ENCODE peak calls at places on chromosome 22, in nine cellular contexts. D, H, N, F, E, V, M, W and R are unnamed samples.

GRCh38 chr22:46574438-46574992 is 37.1 kb upstream of the CELSR1 start:
- DNase-seq in D (no peak), H (no peak), N (no peak), F (no peak), E (peak; percentile 7), V (no peak), M (no peak), W (no peak), R (no peak)

GRCh38 chr22:19761500-19762314 is 1.1 kb downstream of the TBX1 start:
- DNase-seq in D (no peak), H (no peak), N (no peak), F (no peak), E (no peak), V (no peak), M (no peak), W (no peak), R (no peak)

GRCh38 chr22:49208768-49209252 is 618.9 kb downstream of the BRD1 start:
- DNase-seq in D (peak; percentile 28), H (no peak), N (peak; percentile 16), F (no peak), E (no peak), V (no peak), M (no peak), W (no peak), R (no peak)

GRCh38 chr22:19238900-19239299 is 52.6 kb downstream of the CLTCL1 start:
- DNase-seq in D (no peak), H (no peak), N (no peak), F (no peak), E (no peak), V (peak; percentile 27), M (no peak), W (no peak), R (no peak)

GRCh38 chr22:26367402-26368245 is 61.4 kb upstream of the ASPHD2 start:
- DNase-seq in D (no peak), H (no peak), N (no peak), F (no peak), E (peak; percentile 36), V (peak; percentile 8), M (peak; percentile 33), W (peak; percentile 32), R (no peak)

GRCh38 chr22:29457730-29458129 is 19.3 kb downstream of the RFPL1 start:
- DNase-seq in D (no peak), H (no peak), N (no peak), F (no peak), E (no peak), V (no peak), M (no peak), W (peak; percentile 47), R (no peak)

GRCh38 chr22:29245626-29246385 is 22.0 kb downstream of the RHBDD3 start:
- DNase-seq in D (peak; percentile 80), H (peak; percentile 51), N (peak; percentile 74), F (peak; percentile 58), E (peak; percentile 69), V (peak; percentile 58), M (peak; percentile 58), W (peak; percentile 53), R (no peak)

GRCh38 chr22:29060251-29060650 is 1.4 kb downstream of the C22orf31 start:
- DNase-seq in D (no peak), H (no peak), N (no peak), F (no peak), E (no peak), V (no peak), M (no peak), W (no peak), R (no peak)

GRCh38 chr22:16974298-16975084 is 33.5 kb downstream of the GAB4 start:
- DNase-seq in D (no peak), H (no peak), N (no peak), F (no peak), E (no peak), V (no peak), M (no peak), W (no peak), R (no peak)

GRCh38 chr22:48267681-48268080 is 1505.2 kb downstream of the TBC1D22A start:
- DNase-seq in D (no peak), H (no peak), N (no peak), F (no peak), E (no peak), V (no peak), M (no peak), W (no peak), R (no peak)

GRCh38 chr22:28955817-28956216 is 72.4 kb downstream of the ZNRF3 start:
- DNase-seq in D (no peak), H (no peak), N (no peak), F (no peak), E (no peak), V (no peak), M (peak; percentile 65), W (no peak), R (no peak)

GRCh38 chr22:29449296-29449863 is 11.0 kb downstream of the RFPL1 start:
- DNase-seq in D (peak; percentile 22), H (no peak), N (no peak), F (no peak), E (no peak), V (no peak), M (no peak), W (no peak), R (no peak)

GRCh38 chr22:28435960-28436359 is 243.7 kb downstream of the TTC28 start:
- DNase-seq in D (no peak), H (no peak), N (no peak), F (no peak), E (no peak), V (no peak), M (no peak), W (no peak), R (no peak)

GRCh38 chr22:49827853-49828598 is at the start of gene BRD1:
- DNase-seq in D (peak; percentile 82), H (no peak), N (peak; percentile 77), F (no peak), E (peak; percentile 78), V (peak; percentile 36), M (peak; percentile 46), W (peak; percentile 8), R (no peak)

GRCh38 chr22:46734830-46735453 is 3.1 kb downstream of the CERK start:
- DNase-seq in D (peak; percentile 83), H (no peak), N (peak; percentile 59), F (no peak), E (no peak), V (no peak), M (peak; percentile 66), W (no peak), R (no peak)

GRCh38 chr22:22022255-22022840 is 39.8 kb upstream of the TOP3B start:
- DNase-seq in D (no peak), H (no peak), N (no peak), F (no peak), E (no peak), V (peak; percentile 8), M (no peak), W (no peak), R (no peak)

GRCh38 chr22:27203276-27203660 is 545.9 kb downstream of the MIAT start:
- DNase-seq in D (no peak), H (no peak), N (no peak), F (no peak), E (no peak), V (no peak), M (no peak), W (no peak), R (no peak)

GRCh38 chr22:40654522-40655167 is 18.1 kb upstream of the MRTFA start:
- DNase-seq in D (no peak), H (peak; percentile 37), N (no peak), F (peak; percentile 34), E (peak; percentile 73), V (peak; percentile 77), M (no peak), W (peak; percentile 59), R (peak; percentile 70)

GRCh38 chr22:46923394-46923793 is 160.9 kb downstream of the TBC1D22A start:
- DNase-seq in D (no peak), H (no peak), N (no peak), F (no peak), E (no peak), V (no peak), M (no peak), W (no peak), R (no peak)

GRCh38 chr22:39529487-39529851 is 3.1 kb downstream of the RPS19BP1 start:
- DNase-seq in D (no peak), H (no peak), N (no peak), F (no peak), E (no peak), V (no peak), M (no peak), W (no peak), R (no peak)
- TF ChIP-seq CTCF in D (peak; percentile 11), H (no peak), N (no peak), F (peak; percentile 8), E (no peak), V (no peak), M (peak; percentile 59), W (no peak), R (no peak)

GRCh38 chr22:25134028-25134427 is 65.6 kb upstream of the CRYBB3 start:
- DNase-seq in D (no peak), H (peak; percentile 89), N (no peak), F (no peak), E (no peak), V (no peak), M (no peak), W (no peak), R (no peak)
- H3K4me3 ChIP-seq in D (no peak overlapping the region), H (no peak overlapping the region), N (no peak overlapping the region), F (no peak overlapping the region), E (no peak overlapping the region), V (no peak overlapping the region), M (no peak overlapping the region), W (no peak overlapping the region), R (no peak overlapping the region)

GRCh38 chr22:31091106-31091975 is 10.2 kb downstream of the SMTN start:
- DNase-seq in D (no peak), H (no peak), N (peak; percentile 46), F (no peak), E (no peak), V (peak; percentile 6), M (no peak), W (no peak), R (no peak)

GRCh38 chr22:31093956-31094622 is 13.0 kb downstream of the SMTN start:
- DNase-seq in D (no peak), H (no peak), N (peak; percentile 46), F (no peak), E (peak; percentile 89), V (peak; percentile 73), M (no peak), W (no peak), R (no peak)

GRCh38 chr22:31093090-31093850 is 12.2 kb downstream of the SMTN start:
- DNase-seq in D (no peak), H (no peak), N (no peak), F (no peak), E (peak; percentile 90), V (peak; percentile 84), M (no peak), W (no peak), R (no peak)

GRCh38 chr22:31090217-31091085 is 9.3 kb downstream of the SMTN start:
- DNase-seq in D (no peak), H (no peak), N (no peak), F (no peak), E (no peak), V (no peak), M (no peak), W (no peak), R (no peak)

GRCh38 chr22:31092161-31092560 is 11.0 kb downstream of the SMTN start:
- DNase-seq in D (no peak), H (no peak), N (no peak), F (no peak), E (no peak), V (no peak), M (no peak), W (no peak), R (no peak)
- H3K36me3 ChIP-seq in D (peaks cover 87% of the 10 kb centered on the region), H (peaks cover 10% of the 10 kb centered on the region), N (no peaks in the 10 kb centered on the region), F (peaks cover 16% of the 10 kb centered on the region), E (peaks cover 97% of the 10 kb centered on the region), V (peaks cover 99% of the 10 kb centered on the region), M (no peaks in the 10 kb centered on the region), W (peaks cover 92% of the 10 kb centered on the region), R (peaks cover 65% of the 10 kb centered on the region)

GRCh38 chr22:38843201-38843715 is 570 bp downstream of the NPTXR start:
- DNase-seq in D (peak; percentile 75), H (no peak), N (no peak), F (no peak), E (peak; percentile 73), V (no peak), M (peak; percentile 30), W (peak; percentile 22), R (no peak)
- TF ChIP-seq CTCF in D (peak; percentile 35), H (peak; percentile 34), N (no peak), F (peak; percentile 45), E (peak; percentile 10), V (peak; percentile 39), M (no peak), W (peak; percentile 38), R (peak; percentile 26)